ENCODE peak calls at places on chromosomes 7 and 10, in seven cellular contexts. One of them, this sample, is unnamed. For H3K4me1, the result is how much of the 10 kb centered on the place peaks cover.

GRCh38 chr10:126398383-126398743 is 10.1 kb upstream of the ADAM12 start:
- DNase-seq in body of pancreas: no peak
- DNase-seq in sigmoid colon: no peak
- DNase-seq in gastrocnemius medialis: no peak
- DNase-seq in A549: no peak
- DNase-seq in uterus: no peak
- DNase-seq in esophagus squamous epithelium: no peak
- DNase-seq in this sample: no peak

GRCh38 chr7:27182861-27183681 is 2.0 kb downstream of the HOXA11 start:
- DNase-seq in body of pancreas: no peak
- DNase-seq in sigmoid colon: peak
- DNase-seq in gastrocnemius medialis: peak
- DNase-seq in A549: no peak
- DNase-seq in uterus: peak
- DNase-seq in esophagus squamous epithelium: no peak
- DNase-seq in this sample: peak

GRCh38 chr7:16816820-16817219 is 12.0 kb upstream of the AGR2 start:
- DNase-seq in body of pancreas: no peak
- DNase-seq in sigmoid colon: no peak
- DNase-seq in gastrocnemius medialis: no peak
- DNase-seq in A549: no peak
- DNase-seq in uterus: no peak
- DNase-seq in esophagus squamous epithelium: no peak
- DNase-seq in this sample: no peak

GRCh38 chr7:102404005-102404861 is 8.1 kb downstream of the PRKRIP1 start:
- DNase-seq in body of pancreas: peak
- DNase-seq in sigmoid colon: no peak
- DNase-seq in gastrocnemius medialis: no peak
- DNase-seq in A549: peak
- DNase-seq in uterus: no peak
- DNase-seq in esophagus squamous epithelium: no peak
- DNase-seq in this sample: no peak

GRCh38 chr7:16609842-16610450 is 35.6 kb downstream of the ANKMY2 start:
- DNase-seq in body of pancreas: no peak
- DNase-seq in sigmoid colon: no peak
- DNase-seq in gastrocnemius medialis: no peak
- DNase-seq in A549: no peak
- DNase-seq in uterus: no peak
- DNase-seq in esophagus squamous epithelium: no peak
- DNase-seq in this sample: no peak

GRCh38 chr7:73718905-73719805 is at the start of gene STX1A:
- DNase-seq in body of pancreas: peak
- DNase-seq in sigmoid colon: peak
- DNase-seq in gastrocnemius medialis: peak
- DNase-seq in A549: no peak
- DNase-seq in uterus: peak
- DNase-seq in esophagus squamous epithelium: no peak
- DNase-seq in this sample: no peak

GRCh38 chr10:60480865-60481563 is 91.3 kb upstream of the ANK3 start:
- DNase-seq in body of pancreas: peak
- DNase-seq in sigmoid colon: no peak
- DNase-seq in gastrocnemius medialis: peak
- DNase-seq in A549: peak
- DNase-seq in uterus: no peak
- DNase-seq in esophagus squamous epithelium: no peak
- DNase-seq in this sample: peak

GRCh38 chr7:133051066-133051465 is 30.8 kb downstream of the CHCHD3 start:
- DNase-seq in body of pancreas: peak
- DNase-seq in sigmoid colon: no peak
- DNase-seq in gastrocnemius medialis: no peak
- DNase-seq in A549: no peak
- DNase-seq in uterus: no peak
- DNase-seq in esophagus squamous epithelium: no peak
- DNase-seq in this sample: no peak

GRCh38 chr7:117963278-117964184 is 90.3 kb upstream of the CTTNBP2 start:
- DNase-seq in body of pancreas: no peak
- DNase-seq in sigmoid colon: no peak
- DNase-seq in gastrocnemius medialis: no peak
- DNase-seq in A549: no peak
- DNase-seq in uterus: no peak
- DNase-seq in esophagus squamous epithelium: no peak
- DNase-seq in this sample: no peak

GRCh38 chr7:84746347-84746746 is 440.5 kb downstream of the SEMA3D start:
- DNase-seq in body of pancreas: no peak
- DNase-seq in sigmoid colon: no peak
- DNase-seq in gastrocnemius medialis: no peak
- DNase-seq in A549: no peak
- DNase-seq in uterus: no peak
- DNase-seq in esophagus squamous epithelium: no peak
- DNase-seq in this sample: no peak

GRCh38 chr10:131425752-131426529 is 114.4 kb upstream of the TCERG1L start:
- DNase-seq in body of pancreas: peak
- DNase-seq in sigmoid colon: no peak
- DNase-seq in gastrocnemius medialis: no peak
- DNase-seq in A549: no peak
- DNase-seq in uterus: no peak
- DNase-seq in esophagus squamous epithelium: no peak
- DNase-seq in this sample: no peak

GRCh38 chr10:127148066-127148932 is 48.1 kb downstream of the INSYN2A start:
- DNase-seq in body of pancreas: no peak
- DNase-seq in sigmoid colon: no peak
- DNase-seq in gastrocnemius medialis: no peak
- DNase-seq in A549: peak
- DNase-seq in uterus: no peak
- DNase-seq in esophagus squamous epithelium: no peak
- DNase-seq in this sample: no peak

GRCh38 chr10:121791761-121792160 is 136.1 kb downstream of the ATE1 start:
- DNase-seq in body of pancreas: no peak
- DNase-seq in sigmoid colon: no peak
- DNase-seq in gastrocnemius medialis: no peak
- DNase-seq in A549: no peak
- DNase-seq in uterus: no peak
- DNase-seq in esophagus squamous epithelium: no peak
- DNase-seq in this sample: no peak

GRCh38 chr10:57696641-57697040 is 571.1 kb downstream of the IPMK start:
- DNase-seq in body of pancreas: no peak
- DNase-seq in sigmoid colon: no peak
- DNase-seq in gastrocnemius medialis: no peak
- DNase-seq in A549: peak
- DNase-seq in uterus: no peak
- DNase-seq in esophagus squamous epithelium: no peak
- DNase-seq in this sample: no peak

GRCh38 chr10:60388709-60389241 is 900 bp downstream of the ANK3 start:
- DNase-seq in body of pancreas: no peak
- DNase-seq in sigmoid colon: no peak
- DNase-seq in gastrocnemius medialis: no peak
- DNase-seq in A549: no peak
- DNase-seq in uterus: no peak
- DNase-seq in esophagus squamous epithelium: no peak
- DNase-seq in this sample: no peak

GRCh38 chr10:103473261-103473671 is 5.8 kb downstream of the CALHM3 start:
- DNase-seq in body of pancreas: no peak
- DNase-seq in sigmoid colon: no peak
- DNase-seq in gastrocnemius medialis: no peak
- DNase-seq in A549: no peak
- DNase-seq in uterus: peak
- DNase-seq in esophagus squamous epithelium: no peak
- DNase-seq in this sample: no peak

GRCh38 chr7:129779602-129780256 is 168.2 kb downstream of the NRF1 start:
- DNase-seq in body of pancreas: no peak
- DNase-seq in sigmoid colon: no peak
- DNase-seq in gastrocnemius medialis: no peak
- DNase-seq in A549: peak
- DNase-seq in uterus: no peak
- DNase-seq in esophagus squamous epithelium: no peak
- DNase-seq in this sample: no peak

GRCh38 chr7:116511552-116512523 is 12.3 kb downstream of the CAV2 start:
- DNase-seq in body of pancreas: no peak
- DNase-seq in sigmoid colon: no peak
- DNase-seq in gastrocnemius medialis: no peak
- DNase-seq in A549: peak
- DNase-seq in uterus: no peak
- DNase-seq in esophagus squamous epithelium: no peak
- DNase-seq in this sample: no peak

GRCh38 chr7:34260282-34260681 is 354.9 kb downstream of the BMPER start:
- DNase-seq in body of pancreas: no peak
- DNase-seq in sigmoid colon: no peak
- DNase-seq in gastrocnemius medialis: no peak
- DNase-seq in A549: peak
- DNase-seq in uterus: no peak
- DNase-seq in esophagus squamous epithelium: no peak
- DNase-seq in this sample: peak

DNA sequence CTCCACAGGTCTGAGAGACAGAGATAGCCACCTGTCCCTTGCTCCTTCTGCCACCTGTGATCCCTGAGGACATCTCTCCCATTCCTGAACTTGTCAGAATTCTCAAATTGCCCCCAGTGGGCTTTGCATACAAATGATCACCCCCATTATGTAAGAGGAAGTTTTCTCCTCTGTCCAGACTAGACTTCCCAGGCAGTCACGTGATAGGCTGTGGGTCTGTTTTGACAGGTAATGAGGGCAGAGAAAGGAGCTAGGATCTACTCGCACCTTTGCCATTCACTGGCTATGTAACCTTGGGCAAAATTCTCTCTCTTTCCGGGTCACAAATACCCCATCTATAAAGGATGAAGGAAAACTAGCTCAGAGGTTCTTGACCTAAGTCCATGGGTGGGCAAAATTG is 21.4 kb upstream of the TM9SF3 start:
- DNase-seq in body of pancreas: no peak
- DNase-seq in sigmoid colon: no peak
- DNase-seq in gastrocnemius medialis: no peak
- DNase-seq in A549: no peak
- DNase-seq in uterus: no peak
- DNase-seq in esophagus squamous epithelium: no peak
- DNase-seq in this sample: no peak
- H3K4me1 ChIP-seq in body of pancreas: under half
- H3K4me1 ChIP-seq in sigmoid colon: under half
- H3K4me1 ChIP-seq in gastrocnemius medialis: under half
- H3K4me1 ChIP-seq in A549: under half
- H3K4me1 ChIP-seq in uterus: under half
- H3K4me1 ChIP-seq in esophagus squamous epithelium: under half
- H3K4me1 ChIP-seq in this sample: under half

GRCh38 chr10:3886191-3886590 is 101.2 kb upstream of the KLF6 start:
- DNase-seq in body of pancreas: peak
- DNase-seq in sigmoid colon: peak
- DNase-seq in gastrocnemius medialis: no peak
- DNase-seq in A549: peak
- DNase-seq in uterus: peak
- DNase-seq in esophagus squamous epithelium: no peak
- DNase-seq in this sample: no peak
- H3K27ac ChIP-seq in body of pancreas: peak
- H3K27ac ChIP-seq in sigmoid colon: peak
- H3K27ac ChIP-seq in gastrocnemius medialis: peak
- H3K27ac ChIP-seq in A549: peak
- H3K27ac ChIP-seq in uterus: peak
- H3K27ac ChIP-seq in esophagus squamous epithelium: peak
- H3K27ac ChIP-seq in this sample: peak

DNA sequence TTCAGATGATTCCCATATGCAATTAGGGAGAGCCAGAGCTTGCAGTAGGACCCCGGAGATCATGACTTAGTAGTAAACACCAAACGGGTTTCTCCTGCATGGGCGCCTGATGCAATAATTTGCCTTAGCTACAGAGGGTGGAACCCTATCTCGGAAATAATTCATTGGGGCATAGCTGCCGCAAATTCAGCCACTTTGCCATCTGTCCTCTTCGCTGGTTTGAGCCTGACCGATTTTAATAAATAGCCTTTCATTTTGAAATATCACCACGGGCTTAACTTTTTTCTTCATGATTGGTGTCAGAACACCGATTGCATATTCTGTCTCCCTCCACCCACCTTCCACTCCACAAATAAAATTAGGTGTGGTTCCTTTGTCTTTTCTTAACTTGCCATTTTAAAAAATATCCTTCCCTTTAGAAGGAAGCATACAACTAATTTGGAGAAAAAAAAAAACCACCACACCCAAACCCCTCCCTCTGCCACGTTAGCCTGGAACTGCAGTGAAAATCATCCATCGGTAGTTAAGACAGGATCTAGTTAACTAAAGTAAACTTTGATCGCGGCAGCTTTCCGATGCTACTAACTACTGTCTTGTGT is 1.5 kb downstream of the GARS1 start:
- DNase-seq in body of pancreas: peak
- DNase-seq in sigmoid colon: no peak
- DNase-seq in gastrocnemius medialis: no peak
- DNase-seq in A549: peak
- DNase-seq in uterus: no peak
- DNase-seq in esophagus squamous epithelium: no peak
- DNase-seq in this sample: no peak
- TF ChIP-seq POLR2A in body of pancreas: no peak
- TF ChIP-seq POLR2A in sigmoid colon: no peak
- TF ChIP-seq POLR2A in gastrocnemius medialis: no peak
- TF ChIP-seq POLR2A in A549: no peak
- TF ChIP-seq POLR2A in uterus: no peak
- TF ChIP-seq POLR2A in esophagus squamous epithelium: no peak
- TF ChIP-seq POLR2A in this sample: no peak

GRCh38 chr7:130985361-130985760 is 251.4 kb upstream of the KLF14 start:
- DNase-seq in body of pancreas: no peak
- DNase-seq in sigmoid colon: no peak
- DNase-seq in gastrocnemius medialis: no peak
- DNase-seq in A549: no peak
- DNase-seq in uterus: no peak
- DNase-seq in esophagus squamous epithelium: no peak
- DNase-seq in this sample: no peak

GRCh38 chr7:130982651-130983050 is 248.6 kb upstream of the KLF14 start:
- DNase-seq in body of pancreas: no peak
- DNase-seq in sigmoid colon: no peak
- DNase-seq in gastrocnemius medialis: no peak
- DNase-seq in A549: no peak
- DNase-seq in uterus: no peak
- DNase-seq in esophagus squamous epithelium: no peak
- DNase-seq in this sample: no peak

GRCh38 chr7:130987092-130987491 is 253.1 kb upstream of the KLF14 start:
- DNase-seq in body of pancreas: no peak
- DNase-seq in sigmoid colon: no peak
- DNase-seq in gastrocnemius medialis: no peak
- DNase-seq in A549: no peak
- DNase-seq in uterus: no peak
- DNase-seq in esophagus squamous epithelium: no peak
- DNase-seq in this sample: no peak

GRCh38 chr7:130986271-130986690 is 252.3 kb upstream of the KLF14 start:
- DNase-seq in body of pancreas: no peak
- DNase-seq in sigmoid colon: no peak
- DNase-seq in gastrocnemius medialis: no peak
- DNase-seq in A549: no peak
- DNase-seq in uterus: no peak
- DNase-seq in esophagus squamous epithelium: no peak
- DNase-seq in this sample: no peak

DNA sequence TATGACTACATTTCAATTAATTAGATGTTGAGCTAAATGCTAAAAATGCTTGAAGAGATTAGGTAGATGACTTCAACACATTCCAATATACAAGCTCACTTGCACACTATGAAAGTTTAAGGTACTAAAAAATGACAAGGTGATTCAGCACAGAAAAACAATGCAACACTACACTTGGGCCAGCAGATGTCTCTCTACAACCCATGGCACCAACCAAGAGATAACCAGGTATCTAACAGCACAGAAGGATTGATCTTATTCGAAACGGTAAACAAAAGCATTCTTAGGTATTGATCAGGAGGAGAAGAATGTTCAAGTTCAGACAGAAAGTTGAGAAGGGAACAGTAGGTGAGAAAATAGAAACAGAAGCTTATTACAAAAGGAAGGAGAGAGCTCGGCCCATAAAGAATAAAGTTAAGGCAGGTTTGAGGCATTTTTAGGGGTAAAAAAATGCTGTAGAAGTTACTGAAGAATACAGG is 248.2 kb upstream of the KLF14 start:
- DNase-seq in body of pancreas: no peak
- DNase-seq in sigmoid colon: no peak
- DNase-seq in gastrocnemius medialis: no peak
- DNase-seq in A549: peak
- DNase-seq in uterus: no peak
- DNase-seq in esophagus squamous epithelium: no peak
- DNase-seq in this sample: no peak
- H3K4me1 ChIP-seq in body of pancreas: under half
- H3K4me1 ChIP-seq in sigmoid colon: under half
- H3K4me1 ChIP-seq in gastrocnemius medialis: under half
- H3K4me1 ChIP-seq in A549: under half
- H3K4me1 ChIP-seq in uterus: under half
- H3K4me1 ChIP-seq in esophagus squamous epithelium: half or more
- H3K4me1 ChIP-seq in this sample: under half